ENCODE peak calls at places on chromosomes 2 and 18, in four cellular contexts. Y is H54, O is HCEC 1CT, V is NCI-H1417. R is an unnamed sample.

GRCh38 chr2:222561817-222562424 is 94.0 kb downstream of the FARSB start:
- DNase-seq in V (peak), O (peak), Y (peak), R (peak)

GRCh38 chr2:234377761-234378341 is 119.0 kb downstream of the ARL4C start:
- DNase-seq in V (no peak), Y (no peak), O (peak), R (no peak)

GRCh38 chr2:29657674-29658073 is 263.7 kb downstream of the ALK start:
- DNase-seq in V (no peak), Y (no peak), O (no peak), R (no peak)

GRCh38 chr2:231000211-231000904 is 4.4 kb downstream of the SPATA3 start:
- DNase-seq in O (no peak), Y (no peak), V (no peak), R (no peak)

GRCh38 chr2:215548714-215549113 is 112.8 kb upstream of the FN1 start:
- DNase-seq in Y (no peak), V (no peak), O (peak), R (no peak)

GRCh38 chr2:56757884-56758545 is 574.2 kb downstream of the CCDC85A start:
- DNase-seq in O (no peak), Y (no peak), V (no peak), R (no peak)

GRCh38 chr2:115483631-115484030 is 1041.2 kb downstream of the DPP10 start:
- DNase-seq in O (no peak), V (no peak), Y (no peak), R (no peak)

GRCh38 chr18:22309191-22309590 is 108.5 kb downstream of the CTAGE1 start:
- DNase-seq in Y (no peak), V (no peak), O (peak), R (peak)

GRCh38 chr2:220198911-220199310 is 571.5 kb downstream of the SLC4A3 start:
- DNase-seq in Y (no peak), V (no peak), O (peak), R (peak)

GRCh38 chr2:128381001-128381938 is 62.6 kb upstream of the HS6ST1 start:
- DNase-seq in O (no peak), Y (no peak), V (peak), R (no peak)

GRCh38 chr2:238097988-238098853 is 1.9 kb upstream of the ESPNL start:
- DNase-seq in V (peak), Y (peak), O (no peak), R (no peak)

GRCh38 chr2:74587664-74588277 is 33.3 kb downstream of the DOK1 start:
- DNase-seq in V (peak), Y (no peak), O (peak), R (peak)

GRCh38 chr2:219332542-219332941 is at the start of gene RESP18:
- DNase-seq in O (no peak), V (no peak), Y (no peak), R (no peak)

GRCh38 chr2:202115385-202116060 is 42.5 kb downstream of the KIAA2012 start:
- DNase-seq in O (peak), V (no peak), Y (no peak), R (peak)